ENCODE peak calls at places on chromosomes 1 and 21, in five cellular contexts. One of them, this sample, is unnamed.

GRCh38 chr1:222955964-222956363 is 141.1 kb downstream of the DISP1 start:
- DNase-seq in NCI-H345: no peak
- DNase-seq in bronchial epithelial cell: no peak
- DNase-seq in activated T-cell treated with anti-CD3 and anti-CD28 coated beads for 1 hour: no peak
- DNase-seq in AG09309: no peak
- DNase-seq in this sample: no peak

GRCh38 chr1:199089393-199090122 is 450.7 kb downstream of the PTPRC start:
- DNase-seq in activated T-cell treated with anti-CD3 and anti-CD28 coated beads for 1 hour: peak
- DNase-seq in NCI-H345: no peak
- DNase-seq in bronchial epithelial cell: no peak
- DNase-seq in AG09309: no peak
- DNase-seq in this sample: peak

GRCh38 chr1:241810769-241811402 is 37.1 kb upstream of the EXO1 start:
- DNase-seq in bronchial epithelial cell: no peak
- DNase-seq in activated T-cell treated with anti-CD3 and anti-CD28 coated beads for 1 hour: no peak
- DNase-seq in NCI-H345: no peak
- DNase-seq in AG09309: no peak
- DNase-seq in this sample: no peak

GRCh38 chr1:173095632-173096031 is 44.9 kb upstream of the TNFSF18 start:
- DNase-seq in bronchial epithelial cell: peak
- DNase-seq in AG09309: peak
- DNase-seq in NCI-H345: no peak
- DNase-seq in activated T-cell treated with anti-CD3 and anti-CD28 coated beads for 1 hour: no peak
- DNase-seq in this sample: no peak

GRCh38 chr1:34266127-34266951 is 89.6 kb downstream of the C1orf94 start:
- DNase-seq in bronchial epithelial cell: peak
- DNase-seq in activated T-cell treated with anti-CD3 and anti-CD28 coated beads for 1 hour: no peak
- DNase-seq in NCI-H345: peak
- DNase-seq in AG09309: no peak
- DNase-seq in this sample: no peak

GRCh38 chr1:201255470-201256362 is 27.6 kb upstream of the PKP1 start:
- DNase-seq in AG09309: no peak
- DNase-seq in NCI-H345: no peak
- DNase-seq in activated T-cell treated with anti-CD3 and anti-CD28 coated beads for 1 hour: no peak
- DNase-seq in bronchial epithelial cell: no peak
- DNase-seq in this sample: no peak

GRCh38 chr1:153790282-153790995 is 15.2 kb downstream of the SLC27A3 start:
- DNase-seq in activated T-cell treated with anti-CD3 and anti-CD28 coated beads for 1 hour: no peak
- DNase-seq in NCI-H345: no peak
- DNase-seq in bronchial epithelial cell: no peak
- DNase-seq in AG09309: peak
- DNase-seq in this sample: no peak

GRCh38 chr21:33135925-33136324 is 66.0 kb downstream of the OLIG1 start:
- DNase-seq in AG09309: no peak
- DNase-seq in activated T-cell treated with anti-CD3 and anti-CD28 coated beads for 1 hour: no peak
- DNase-seq in bronchial epithelial cell: no peak
- DNase-seq in NCI-H345: peak
- DNase-seq in this sample: no peak

GRCh38 chr21:31354604-31355443 is 10.8 kb upstream of the TIAM1 start:
- DNase-seq in AG09309: peak
- DNase-seq in NCI-H345: no peak
- DNase-seq in activated T-cell treated with anti-CD3 and anti-CD28 coated beads for 1 hour: peak
- DNase-seq in bronchial epithelial cell: peak
- DNase-seq in this sample: peak

GRCh38 chr1:3261007-3261968 is 192.3 kb downstream of the PRDM16 start:
- DNase-seq in bronchial epithelial cell: no peak
- DNase-seq in activated T-cell treated with anti-CD3 and anti-CD28 coated beads for 1 hour: no peak
- DNase-seq in AG09309: no peak
- DNase-seq in NCI-H345: no peak
- DNase-seq in this sample: no peak

GRCh38 chr1:85133565-85134159 is 67.2 kb downstream of the SYDE2 start:
- DNase-seq in activated T-cell treated with anti-CD3 and anti-CD28 coated beads for 1 hour: no peak
- DNase-seq in bronchial epithelial cell: no peak
- DNase-seq in AG09309: no peak
- DNase-seq in NCI-H345: no peak
- DNase-seq in this sample: no peak

GRCh38 chr1:116988908-116989307 is 12.7 kb upstream of the CD101 start:
- DNase-seq in bronchial epithelial cell: peak
- DNase-seq in NCI-H345: no peak
- DNase-seq in AG09309: no peak
- DNase-seq in activated T-cell treated with anti-CD3 and anti-CD28 coated beads for 1 hour: no peak
- DNase-seq in this sample: no peak

GRCh38 chr1:102833171-102833570 is 275.2 kb downstream of the COL11A1 start:
- DNase-seq in NCI-H345: no peak
- DNase-seq in AG09309: no peak
- DNase-seq in bronchial epithelial cell: no peak
- DNase-seq in activated T-cell treated with anti-CD3 and anti-CD28 coated beads for 1 hour: no peak
- DNase-seq in this sample: no peak

GRCh38 chr21:27291006-27291405 is 324.1 kb upstream of the ADAMTS5 start:
- DNase-seq in bronchial epithelial cell: peak
- DNase-seq in AG09309: no peak
- DNase-seq in activated T-cell treated with anti-CD3 and anti-CD28 coated beads for 1 hour: no peak
- DNase-seq in NCI-H345: no peak
- DNase-seq in this sample: no peak

GRCh38 chr1:236663934-236664333 is 22.4 kb upstream of the ACTN2 start:
- DNase-seq in activated T-cell treated with anti-CD3 and anti-CD28 coated beads for 1 hour: no peak
- DNase-seq in NCI-H345: no peak
- DNase-seq in bronchial epithelial cell: no peak
- DNase-seq in AG09309: no peak
- DNase-seq in this sample: no peak

GRCh38 chr1:201408176-201408814 is 9.2 kb upstream of the LAD1 start:
- DNase-seq in activated T-cell treated with anti-CD3 and anti-CD28 coated beads for 1 hour: peak
- DNase-seq in AG09309: peak
- DNase-seq in NCI-H345: peak
- DNase-seq in bronchial epithelial cell: peak
- DNase-seq in this sample: peak

GRCh38 chr21:41121785-41122415 is 46.1 kb upstream of the BACE2 start:
- DNase-seq in activated T-cell treated with anti-CD3 and anti-CD28 coated beads for 1 hour: peak
- DNase-seq in bronchial epithelial cell: peak
- DNase-seq in NCI-H345: peak
- DNase-seq in AG09309: peak
- DNase-seq in this sample: no peak

GRCh38 chr1:21537511-21537931 is 28.3 kb downstream of the ALPL start:
- DNase-seq in bronchial epithelial cell: no peak
- DNase-seq in activated T-cell treated with anti-CD3 and anti-CD28 coated beads for 1 hour: no peak
- DNase-seq in AG09309: no peak
- DNase-seq in NCI-H345: no peak
- DNase-seq in this sample: no peak

GRCh38 chr1:225754940-225755635 is 22.5 kb upstream of the SRP9 start:
- DNase-seq in activated T-cell treated with anti-CD3 and anti-CD28 coated beads for 1 hour: no peak
- DNase-seq in NCI-H345: no peak
- DNase-seq in AG09309: peak
- DNase-seq in bronchial epithelial cell: peak
- DNase-seq in this sample: no peak

GRCh38 chr21:21045538-21045937 is 47.3 kb downstream of the NCAM2 start:
- DNase-seq in AG09309: no peak
- DNase-seq in activated T-cell treated with anti-CD3 and anti-CD28 coated beads for 1 hour: no peak
- DNase-seq in NCI-H345: no peak
- DNase-seq in bronchial epithelial cell: no peak
- DNase-seq in this sample: no peak

GRCh38 chr1:175287849-175288248 is 95.3 kb upstream of the KIAA0040 start:
- DNase-seq in bronchial epithelial cell: no peak
- DNase-seq in AG09309: no peak
- DNase-seq in activated T-cell treated with anti-CD3 and anti-CD28 coated beads for 1 hour: no peak
- DNase-seq in NCI-H345: no peak
- DNase-seq in this sample: no peak

GRCh38 chr1:232547938-232548484 is 81.9 kb downstream of the SIPA1L2 start:
- DNase-seq in NCI-H345: peak
- DNase-seq in bronchial epithelial cell: no peak
- DNase-seq in activated T-cell treated with anti-CD3 and anti-CD28 coated beads for 1 hour: no peak
- DNase-seq in AG09309: no peak
- DNase-seq in this sample: no peak

GRCh38 chr1:75615664-75616435 is 4.9 kb upstream of the SLC44A5 start:
- DNase-seq in bronchial epithelial cell: no peak
- DNase-seq in AG09309: no peak
- DNase-seq in NCI-H345: peak
- DNase-seq in activated T-cell treated with anti-CD3 and anti-CD28 coated beads for 1 hour: no peak
- DNase-seq in this sample: no peak

GRCh38 chr1:214259353-214259982 is 21.5 kb upstream of the SMYD2 start:
- DNase-seq in bronchial epithelial cell: peak
- DNase-seq in NCI-H345: no peak
- DNase-seq in AG09309: no peak
- DNase-seq in activated T-cell treated with anti-CD3 and anti-CD28 coated beads for 1 hour: no peak
- DNase-seq in this sample: no peak

GRCh38 chr1:25573591-25573930 is 30.2 kb downstream of the LDLRAP1 start:
- DNase-seq in bronchial epithelial cell: peak
- DNase-seq in activated T-cell treated with anti-CD3 and anti-CD28 coated beads for 1 hour: no peak
- DNase-seq in NCI-H345: no peak
- DNase-seq in AG09309: no peak
- DNase-seq in this sample: no peak

GRCh38 chr1:95888877-95889799 is 655.1 kb downstream of the RWDD3 start:
- DNase-seq in AG09309: no peak
- DNase-seq in activated T-cell treated with anti-CD3 and anti-CD28 coated beads for 1 hour: no peak
- DNase-seq in NCI-H345: peak
- DNase-seq in bronchial epithelial cell: no peak
- DNase-seq in this sample: no peak

GRCh38 chr1:210328032-210328745 is 513 bp upstream of the HHAT start:
- DNase-seq in NCI-H345: peak
- DNase-seq in AG09309: no peak
- DNase-seq in bronchial epithelial cell: no peak
- DNase-seq in activated T-cell treated with anti-CD3 and anti-CD28 coated beads for 1 hour: no peak
- DNase-seq in this sample: peak